ENCODE peak calls at places on chromosomes 7 and 10, in four cellular contexts. X is foreskin fibroblast, V is A549, F is WTC11. C is an unnamed sample.

GRCh38 chr10:126798649-126799048 is 106.6 kb upstream of the DOCK1 start:
- DNase-seq in V (peak; percentile 4), F (no peak), X (no peak), C (no peak)

GRCh38 chr10:14356921-14357320 is 26.2 kb upstream of the FRMD4A start:
- DNase-seq in V (no peak), X (no peak), F (no peak), C (peak; percentile 38)

GRCh38 chr7:43232376-43232775 is 119.9 kb downstream of the HECW1 start:
- DNase-seq in V (no peak), F (no peak), X (peak; percentile 23), C (no peak)

GRCh38 chr7:104805449-104806317 is 208.3 kb upstream of the KMT2E start:
- DNase-seq in X (no peak), F (no peak), V (no peak), C (no peak)

GRCh38 chr7:12706900-12707536 is 19.6 kb downstream of the ARL4A start:
- DNase-seq in F (no peak), V (peak; percentile 59), X (peak; percentile 57), C (peak; percentile 42)

GRCh38 chr10:3129581-3130340 is 42.8 kb downstream of the PITRM1 start:
- DNase-seq in V (no peak), F (no peak), X (no peak), C (no peak)

GRCh38 chr10:31808258-31809218 is 120.1 kb downstream of the ARHGAP12 start:
- DNase-seq in X (peak; percentile 43), F (no peak), V (peak; percentile 56), C (peak; percentile 62)

GRCh38 chr10:133071801-133072595 is 15.7 kb upstream of the ADGRA1 start:
- DNase-seq in X (no peak), V (no peak), F (no peak), C (no peak)

GRCh38 chr10:69577268-69578232 is 4.3 kb upstream of the NEUROG3 start:
- DNase-seq in X (no peak), V (peak; percentile 51), F (no peak), C (no peak)

GRCh38 chr7:51012569-51013217 is 230.0 kb upstream of the GRB10 start:
- DNase-seq in X (no peak), V (no peak), F (no peak), C (no peak)

GRCh38 chr7:104664648-104665047 is 336.2 kb downstream of the LHFPL3 start:
- DNase-seq in V (no peak), X (no peak), F (no peak), C (no peak)

GRCh38 chr7:71389976-71390375 is 258.0 kb downstream of the GALNT17 start:
- DNase-seq in V (no peak), F (no peak), X (no peak), C (no peak)

GRCh38 chr10:26457088-26457487 is 18.9 kb downstream of the APBB1IP start:
- DNase-seq in F (no peak), X (no peak), V (no peak), C (no peak)

GRCh38 chr10:92313750-92314149 is 22.8 kb downstream of the MARCHF5 start:
- DNase-seq in F (no peak), V (no peak), X (no peak), C (no peak)

GRCh38 chr7:136528329-136528728 is 340.1 kb upstream of the CHRM2 start:
- DNase-seq in X (peak; percentile 55), F (no peak), V (peak; percentile 2), C (peak; percentile 57)

GRCh38 chr7:4665661-4666060 is 16.4 kb upstream of the FOXK1 start:
- DNase-seq in F (no peak), V (peak; percentile 81), X (peak; percentile 63), C (peak; percentile 76)

GRCh38 chr7:71942115-71942514 is 470.0 kb downstream of the CALN1 start:
- DNase-seq in F (no peak), X (no peak), V (no peak), C (no peak)

GRCh38 chr7:99790407-99790806 is 6.4 kb upstream of the CYP3A4 start:
- DNase-seq in X (no peak), F (no peak), V (no peak), C (no peak)

DNA sequence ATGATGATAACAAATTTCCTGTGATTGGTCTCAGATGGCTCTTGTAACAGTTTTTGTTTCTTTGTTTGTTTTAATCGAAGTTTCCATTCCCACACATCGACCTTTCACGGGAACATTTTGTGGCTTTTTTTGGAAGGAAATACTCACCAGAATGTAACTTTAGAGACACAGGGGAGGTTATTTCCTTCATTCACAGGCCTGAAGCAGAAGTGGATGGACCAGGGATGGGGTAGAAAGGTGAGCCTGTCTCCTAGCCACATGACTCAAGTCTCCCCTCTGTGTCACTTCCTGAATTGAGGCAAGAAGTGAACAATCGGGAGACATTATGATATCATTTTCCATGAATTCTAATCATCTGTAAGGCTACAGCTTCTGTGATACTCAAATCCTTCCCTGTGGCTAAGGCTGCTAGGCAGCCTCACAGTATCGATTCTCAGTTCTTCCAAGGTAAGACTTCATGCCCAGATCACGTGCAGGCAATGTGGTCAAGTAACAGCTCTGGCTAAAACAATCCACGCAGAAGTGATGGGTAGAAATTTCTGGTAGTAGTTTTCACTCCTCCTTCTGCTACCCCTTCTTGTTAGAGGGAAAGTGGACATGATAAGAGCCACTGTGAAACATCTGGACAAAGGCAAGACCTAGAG is 203.9 kb upstream of the NEBL start:
- DNase-seq in X (peak; percentile 47), F (no peak), V (no peak), C (no peak)
- TF ChIP-seq CTCF in X (no peak), F (no peak), V (no peak), C (no peak)

DNA sequence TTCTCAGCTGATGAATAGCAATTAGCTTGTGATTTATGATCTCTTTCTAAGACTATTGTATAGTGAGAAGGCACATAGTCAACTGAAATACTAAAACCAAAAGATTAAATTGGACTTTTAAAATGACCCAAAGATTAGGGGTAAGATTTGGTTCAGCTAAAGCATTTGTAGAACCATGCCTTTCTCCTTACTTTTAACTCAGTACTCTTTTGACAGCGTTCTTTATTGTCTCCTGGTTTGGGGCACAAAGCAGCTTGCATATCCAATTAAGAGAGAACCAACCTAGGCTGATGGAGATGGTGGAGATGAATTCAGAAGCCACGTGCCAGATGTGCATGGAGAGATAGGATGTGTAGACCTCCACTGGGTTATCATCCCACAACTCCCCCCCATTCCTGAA is 45.8 kb downstream of the FHIP2A start:
- DNase-seq in X (no peak), F (no peak), V (no peak), C (no peak)
- TF ChIP-seq CTCF in X (no peak), F (no peak), V (no peak), C (no peak)

GRCh38 chr7:68678196-68678595 is 920.1 kb upstream of the AUTS2 start:
- DNase-seq in V (no peak), F (no peak), X (no peak), C (no peak)
- TF ChIP-seq CTCF in V (no peak), F (no peak), X (no peak), C (no peak)

GRCh38 chr7:79741684-79742083 is 288.2 kb upstream of the MAGI2 start:
- DNase-seq in X (no peak), V (peak; percentile 20), F (no peak), C (no peak)
- TF ChIP-seq CTCF in X (peak; percentile 19), V (peak; percentile 40), F (no peak), C (peak; percentile 76)

DNA sequence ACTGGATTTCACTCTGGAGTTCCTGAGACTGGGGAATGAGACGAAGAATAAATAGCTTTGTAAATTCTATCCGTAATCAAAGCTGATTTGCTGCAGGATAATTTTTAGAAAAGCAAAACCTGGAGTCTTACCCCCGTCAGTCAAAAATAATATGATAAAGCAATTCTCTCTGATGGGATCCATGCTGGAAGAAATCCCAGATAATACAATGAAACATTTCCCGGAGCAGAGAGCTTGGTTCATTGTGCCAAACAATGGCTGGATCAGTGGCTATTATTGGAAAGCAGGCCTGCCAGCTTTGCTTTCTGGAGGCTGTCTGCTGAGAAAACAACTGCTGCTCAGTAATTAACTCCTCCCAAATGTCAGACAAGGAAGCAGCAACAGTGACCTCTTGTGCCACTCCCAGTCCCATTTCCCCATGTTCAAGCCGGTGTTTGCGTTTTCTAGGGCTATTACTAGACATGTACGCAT is 609.4 kb upstream of the PCDH15 start:
- DNase-seq in X (no peak), F (peak; percentile 18), V (no peak), C (no peak)
- TF ChIP-seq CTCF in X (peak; percentile 5), F (no peak), V (no peak), C (no peak)

GRCh38 chr10:49379596-49380410 is 16.1 kb downstream of the DRGX start:
- DNase-seq in V (peak; percentile 33), F (peak; percentile 44), X (no peak), C (no peak)
- TF ChIP-seq CTCF in V (no peak), F (peak; percentile 27), X (peak; percentile 7), C (no peak)

C was measured in HFFc6.